ENCODE peak calls at places on chromosome 17, in seven cellular contexts. F is cardiac muscle cell, J is suprapubic skin, S is NCI-H1694 treated with DMSO at 0.1 percent for 48 hours, G is AG10803, V is activated B cell treated with CpG ODN at 0.5 μM for 24 hours, Q is NCI-H1436. I is an unnamed sample.

GRCh38 chr17:72404872-72405271 is 284.1 kb downstream of the SOX9 start:
- DNase-seq in Q (no peak), F (peak), S (no peak), G (peak), J (no peak), V (no peak), I (no peak)

GRCh38 chr17:33318241-33318640 is 25.1 kb upstream of the ASIC2 start:
- DNase-seq in S (no peak), Q (no peak), J (no peak), F (no peak), V (no peak), G (no peak), I (no peak)

GRCh38 chr17:49224198-49224996 is 6.2 kb downstream of the PHOSPHO1 start:
- DNase-seq in F (no peak), J (no peak), S (no peak), G (no peak), Q (no peak), V (peak), I (peak)

GRCh38 chr17:82876602-82877391 is 37.0 kb upstream of the ZNF750 start:
- DNase-seq in F (peak), J (peak), Q (no peak), G (peak), S (no peak), V (no peak), I (no peak)

GRCh38 chr17:36994438-36994837 is 45.7 kb downstream of the AATF start:
- DNase-seq in Q (no peak), V (no peak), J (no peak), S (no peak), F (no peak), G (peak), I (no peak)

GRCh38 chr17:19728114-19728495 is 11.7 kb upstream of the SLC47A2 start:
- DNase-seq in G (peak), F (peak), S (peak), V (no peak), Q (peak), J (peak), I (no peak)

GRCh38 chr17:41442772-41443171 is 2.0 kb upstream of the KRT38 start:
- DNase-seq in Q (no peak), V (no peak), F (peak), S (no peak), J (no peak), G (peak), I (no peak)

GRCh38 chr17:32529604-32530003 is 42.8 kb downstream of the CDK5R1 start:
- DNase-seq in Q (peak), G (no peak), F (peak), J (no peak), S (peak), V (no peak), I (no peak)

GRCh38 chr17:74715144-74715543 is 2.4 kb upstream of the CD300LF start:
- DNase-seq in S (no peak), G (no peak), F (peak), Q (no peak), V (no peak), J (no peak), I (no peak)

GRCh38 chr17:20189322-20189721 is 180.2 kb downstream of the SPECC1 start:
- DNase-seq in Q (no peak), V (no peak), J (no peak), S (peak), F (peak), G (no peak), I (no peak)

GRCh38 chr17:44636562-44636961 is 19.7 kb upstream of the MEIOC start:
- DNase-seq in F (peak), S (peak), Q (peak), J (no peak), V (no peak), G (peak), I (no peak)

GRCh38 chr17:78458739-78459335 is 80.4 kb downstream of the PGS1 start:
- DNase-seq in J (no peak), S (peak), F (no peak), V (no peak), G (no peak), Q (no peak), I (no peak)

GRCh38 chr17:8753976-8754440 is 4.3 kb downstream of the SPDYE4 start:
- DNase-seq in J (no peak), S (no peak), F (peak), Q (no peak), G (peak), V (no peak), I (no peak)

GRCh38 chr17:78697122-78697845 is 84.8 kb downstream of the CYTH1 start:
- DNase-seq in Q (no peak), S (no peak), G (peak), J (no peak), V (no peak), F (peak), I (no peak)

GRCh38 chr17:32497431-32498205 is 10.8 kb downstream of the CDK5R1 start:
- DNase-seq in V (no peak), G (no peak), J (no peak), S (no peak), F (no peak), Q (no peak), I (no peak)

GRCh38 chr17:82734987-82735866 is at the start of gene FN3K:
- DNase-seq in S (no peak), V (no peak), J (peak), Q (peak), G (peak), F (peak), I (no peak)

GRCh38 chr17:53837131-53837530 is 14.4 kb downstream of the KIF2B start:
- DNase-seq in S (no peak), Q (no peak), F (peak), V (no peak), G (no peak), J (no peak), I (no peak)

GRCh38 chr17:42016411-42016831 is 818 bp downstream of the DNAJC7 start:
- DNase-seq in G (peak), Q (no peak), S (no peak), V (no peak), F (peak), J (no peak), I (no peak)

GRCh38 chr17:8504460-8505207 is 69.0 kb downstream of the NDEL1 start:
- DNase-seq in F (no peak), J (no peak), S (no peak), Q (no peak), V (no peak), G (no peak), I (no peak)

GRCh38 chr17:8870406-8871040 is 3.0 kb upstream of the PIK3R6 start:
- DNase-seq in G (no peak), F (no peak), V (no peak), J (no peak), Q (no peak), S (no peak), I (no peak)

GRCh38 chr17:27944546-27945332 is 51.6 kb upstream of the LYRM9 start:
- DNase-seq in J (no peak), Q (peak), G (no peak), V (no peak), F (no peak), S (no peak), I (no peak)

GRCh38 chr17:42997984-42998938 is at the start of gene RPL27:
- DNase-seq in Q (peak), F (peak), S (peak), G (peak), V (peak), J (peak), I (peak)

GRCh38 chr17:77495575-77495974 is 354.8 kb downstream of the SEC14L1 start:
- DNase-seq in V (peak), F (no peak), G (no peak), S (no peak), Q (no peak), J (peak), I (no peak)

GRCh38 chr17:55496094-55496881 is 15.0 kb downstream of the SMIM36 start:
- DNase-seq in S (peak), V (no peak), J (no peak), F (peak), G (peak), Q (no peak), I (no peak)

GRCh38 chr17:39951924-39952664 is 10.7 kb upstream of the GSDMA start:
- DNase-seq in Q (no peak), G (no peak), J (no peak), S (no peak), V (no peak), F (no peak), I (no peak)

GRCh38 chr17:49513616-49514373 is 18.7 kb downstream of the NGFR start:
- DNase-seq in Q (no peak), G (no peak), V (no peak), S (no peak), F (no peak), J (no peak), I (no peak)

GRCh38 chr17:41966453-41967140 is at the start of gene CNP:
- DNase-seq in Q (peak), V (peak), J (peak), G (peak), F (peak), S (peak), I (peak)

GRCh38 chr17:4332296-4332970 is 34.0 kb downstream of the UBE2G1 start:
- DNase-seq in F (no peak), Q (no peak), S (no peak), J (no peak), G (no peak), V (no peak), I (no peak)

GRCh38 chr17:19363460-19364035 is 1.0 kb upstream of the B9D1 start:
- DNase-seq in G (no peak), F (no peak), S (no peak), V (no peak), Q (no peak), J (no peak), I (no peak)

GRCh38 chr17:47208744-47209488 is at the start of gene MYL4:
- DNase-seq in S (no peak), Q (no peak), G (peak), F (peak), J (no peak), V (no peak), I (no peak)

GRCh38 chr17:30346211-30346831 is 12.5 kb upstream of the TMIGD1 start:
- DNase-seq in J (no peak), F (peak), G (peak), Q (no peak), V (no peak), S (no peak), I (no peak)

GRCh38 chr17:27810211-27810901 is 10.0 kb upstream of the NOS2 start:
- DNase-seq in Q (no peak), V (no peak), S (no peak), G (no peak), F (no peak), J (no peak), I (no peak)

GRCh38 chr17:83054518-83055125 is 24.8 kb upstream of the METRNL start:
- DNase-seq in F (no peak), G (no peak), J (no peak), Q (no peak), S (no peak), V (no peak), I (no peak)

GRCh38 chr17:60577147-60577925 is 22.7 kb upstream of the PPM1D start:
- DNase-seq in S (peak), Q (no peak), F (peak), J (no peak), G (peak), V (no peak), I (no peak)

GRCh38 chr17:55540414-55541091 is 29.3 kb upstream of the SMIM36 start:
- DNase-seq in J (no peak), Q (no peak), F (peak), G (peak), S (no peak), V (no peak), I (no peak)

GRCh38 chr17:75373290-75373689 is 32.2 kb downstream of the GRB2 start:
- DNase-seq in Q (no peak), J (no peak), F (no peak), S (no peak), V (no peak), G (no peak), I (no peak)

GRCh38 chr17:1577657-1578428 is 15.3 kb upstream of the PITPNA start:
- DNase-seq in J (no peak), V (no peak), F (no peak), S (no peak), Q (no peak), G (no peak), I (no peak)

GRCh38 chr17:75159196-75160031 is 5.1 kb upstream of the JPT1 start:
- DNase-seq in Q (no peak), G (no peak), V (no peak), J (peak), S (no peak), F (peak), I (no peak)

I was measured in T-cell.